ENCODE peak calls at places on chromosome X, in six cellular contexts. E is mesothelial cell of epicardium, W is OCI-LY7, G is fibroblast of pulmonary artery, K is heart right ventricle, F is cardiac muscle cell. T is an unnamed sample.

GRCh38 chrX:12026481-12026880 is 111.8 kb upstream of the FRMPD4 start:
- DNase-seq in E (no peak), W (no peak), G (no peak), K (no peak), F (no peak), T (no peak)

GRCh38 chrX:74419861-74420193 is 1.5 kb upstream of the SLC16A2 start:
- DNase-seq in E (no peak), W (no peak), G (no peak), K (no peak), F (peak), T (no peak)

GRCh38 chrX:1453951-1454785 is 1.5 kb upstream of the ASMTL start:
- DNase-seq in E (peak), W (peak), G (peak), K (peak), F (peak), T (peak)

GRCh38 chrX:39975094-39975865 is 122.5 kb downstream of the BCOR start:
- DNase-seq in E (no peak), W (no peak), G (no peak), K (no peak), F (no peak), T (no peak)

GRCh38 chrX:154010330-154011087 is 9.2 kb downstream of the IRAK1 start:
- DNase-seq in E (no peak), W (no peak), G (peak), K (no peak), F (no peak), T (no peak)

GRCh38 chrX:87755493-87755892 is 237.9 kb downstream of the KLHL4 start:
- DNase-seq in E (no peak), W (no peak), G (no peak), K (no peak), F (no peak), T (no peak)

GRCh38 chrX:20461576-20461975 is 194.9 kb upstream of the RPS6KA3 start:
- DNase-seq in E (no peak), W (no peak), G (peak), K (no peak), F (no peak), T (no peak)

GRCh38 chrX:1546601-1547275 is 9.8 kb upstream of the P2RY8 start:
- DNase-seq in E (peak), W (no peak), G (no peak), K (peak), F (no peak), T (no peak)

GRCh38 chrX:49192722-49193328 is 6.7 kb upstream of the PRICKLE3 start:
- DNase-seq in E (no peak), W (peak), G (peak), K (no peak), F (no peak), T (no peak)

DNA sequence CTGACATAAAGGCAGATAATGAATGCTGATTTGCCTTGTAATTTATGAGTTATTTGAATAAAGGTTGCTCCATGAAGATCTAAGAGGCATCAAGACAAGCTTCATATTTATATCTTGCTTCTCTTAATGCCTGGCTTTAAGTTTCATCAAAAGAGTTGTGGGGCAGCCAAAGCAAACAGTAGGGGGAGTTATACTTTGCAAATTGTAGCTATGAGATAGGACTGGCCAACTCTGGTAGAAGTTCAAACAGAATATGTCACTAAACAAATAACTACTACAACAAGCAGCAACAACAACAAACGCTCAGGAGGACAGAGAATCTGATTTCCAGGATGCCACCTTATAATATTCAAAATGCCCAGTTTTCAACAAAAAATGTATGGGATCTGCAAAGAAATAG is 69.1 kb upstream of the PLAC1 start:
- DNase-seq in E (no peak), W (no peak), G (no peak), K (no peak), F (no peak), T (no peak)
- TF ChIP-seq CTCF in E (no peak), W (peak), G (peak), K (no peak), F (peak), T (no peak)

GRCh38 chrX:130082244-130083106 is 27.8 kb downstream of the ELF4 start:
- DNase-seq in E (no peak), W (peak), G (no peak), K (peak), F (no peak), T (peak)
- TF ChIP-seq CTCF in E (no peak), W (peak), G (no peak), K (peak), F (no peak), T (peak)

GRCh38 chrX:110466790-110467189 is 108.1 kb downstream of the RTL9 start:
- DNase-seq in E (no peak), W (no peak), G (no peak), K (no peak), F (no peak), T (no peak)

DNA sequence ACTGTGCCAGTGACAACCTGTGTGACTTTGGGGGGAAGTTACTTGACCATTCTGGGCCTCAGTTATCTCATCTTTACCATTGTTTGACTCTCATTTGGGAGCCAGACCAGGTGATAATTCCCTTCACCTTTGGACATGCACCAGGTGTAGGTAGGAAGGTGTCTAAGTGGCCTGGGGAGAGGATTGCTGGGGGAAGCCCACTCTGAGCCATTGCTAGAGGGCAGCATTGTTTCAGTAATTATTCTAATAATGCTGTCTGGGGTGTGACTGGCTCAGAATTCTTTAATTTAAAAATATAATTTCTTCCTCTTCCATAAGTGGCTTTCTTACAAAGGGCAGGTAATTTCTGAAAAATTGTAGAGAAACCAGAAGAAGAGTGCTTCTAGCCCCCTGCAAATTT is 104.3 kb downstream of the RTL9 start:
- DNase-seq in E (no peak), W (no peak), G (no peak), K (no peak), F (no peak), T (no peak)
- TF ChIP-seq CTCF in E (no peak), W (no peak), G (no peak), K (no peak), F (no peak), T (no peak)

GRCh38 chrX:124223524-124223923 is 108.9 kb upstream of the TEX13D start:
- DNase-seq in E (no peak), W (no peak), G (no peak), K (no peak), F (peak), T (no peak)
- TF ChIP-seq CTCF in E (no peak), W (peak), G (no peak), K (no peak), F (no peak), T (no peak)

GRCh38 chrX:121259170-121259569 is 211.8 kb downstream of the GLUD2 start:
- DNase-seq in E (no peak), W (no peak), G (no peak), K (no peak), F (no peak), T (no peak)

GRCh38 chrX:121256653-121257052 is 209.2 kb downstream of the GLUD2 start:
- DNase-seq in E (no peak), W (no peak), G (peak), K (no peak), F (no peak), T (no peak)

GRCh38 chrX:121258545-121258944 is 211.1 kb downstream of the GLUD2 start:
- DNase-seq in E (no peak), W (no peak), G (no peak), K (no peak), F (no peak), T (no peak)

DNA sequence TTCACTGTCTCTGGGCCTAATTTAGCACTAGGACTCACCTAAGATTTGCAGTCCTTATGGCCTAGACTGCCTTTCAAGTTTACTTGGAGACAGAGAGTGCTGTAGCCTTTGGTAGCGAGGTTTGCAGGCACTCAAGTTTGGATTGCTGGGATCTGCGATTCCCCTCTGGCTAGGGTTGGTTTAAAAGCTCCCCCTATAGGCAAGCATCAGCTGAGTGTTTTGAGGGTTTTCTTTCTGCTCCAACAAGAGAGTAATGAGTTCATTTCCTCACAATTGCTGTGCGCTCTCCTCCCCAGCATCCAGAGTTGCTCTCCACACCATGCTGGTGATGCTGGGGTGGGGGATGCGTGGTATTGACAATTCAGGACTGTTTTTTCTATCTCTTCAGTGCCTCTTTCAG is 206.9 kb downstream of the GLUD2 start:
- DNase-seq in E (no peak), W (no peak), G (peak), K (no peak), F (no peak), T (no peak)
- TF ChIP-seq CTCF in E (no peak), W (peak), G (peak), K (no peak), F (peak), T (no peak)

GRCh38 chrX:46737041-46737440 is 21.9 kb downstream of the SLC9A7 start:
- DNase-seq in E (no peak), W (no peak), G (peak), K (no peak), F (no peak), T (no peak)
- TF ChIP-seq CTCF in E (no peak), W (no peak), G (no peak), K (no peak), F (no peak), T (no peak)

GRCh38 chrX:46683023-46683422 is 75.9 kb downstream of the SLC9A7 start:
- DNase-seq in E (no peak), W (peak), G (peak), K (no peak), F (no peak), T (no peak)
- TF ChIP-seq CTCF in E (no peak), W (peak), G (peak), K (no peak), F (no peak), T (no peak)

T was measured in GM10248.